ENCODE peak calls at places on chromosome 2, in ten cellular contexts. One of them, this sample, is unnamed.

GRCh38 chr2:98913916-98914712 is 21.9 kb downstream of the CRACDL start:
- DNase-seq in T follicular helper cell: no peak
- DNase-seq in neural crest cell: no peak
- DNase-seq in stimulated activated CD8-positive, alpha-beta memory T cell treated with anti-CD3 and anti-CD28 coated beads, Interleukin-4, amount 100 ng/mL, for 24 hours: no peak
- DNase-seq in SK-N-DZ: no peak
- DNase-seq in KBM-7: no peak
- DNase-seq in fibroblast of lung: no peak
- DNase-seq in NCI-H1417: peak
- DNase-seq in G401: no peak
- DNase-seq in chondrocyte: no peak
- DNase-seq in this sample: no peak

GRCh38 chr2:23601301-23601965 is 216.5 kb downstream of the KLHL29 start:
- DNase-seq in neural crest cell: no peak
- DNase-seq in chondrocyte: no peak
- DNase-seq in T follicular helper cell: no peak
- DNase-seq in G401: no peak
- DNase-seq in SK-N-DZ: no peak
- DNase-seq in stimulated activated CD8-positive, alpha-beta memory T cell treated with anti-CD3 and anti-CD28 coated beads, Interleukin-4, amount 100 ng/mL, for 24 hours: no peak
- DNase-seq in fibroblast of lung: peak
- DNase-seq in NCI-H1417: no peak
- DNase-seq in KBM-7: peak
- DNase-seq in this sample: no peak

GRCh38 chr2:9797681-9798556 is 45.4 kb upstream of the TAF1B start:
- DNase-seq in KBM-7: no peak
- DNase-seq in neural crest cell: no peak
- DNase-seq in stimulated activated CD8-positive, alpha-beta memory T cell treated with anti-CD3 and anti-CD28 coated beads, Interleukin-4, amount 100 ng/mL, for 24 hours: no peak
- DNase-seq in T follicular helper cell: no peak
- DNase-seq in NCI-H1417: no peak
- DNase-seq in fibroblast of lung: no peak
- DNase-seq in G401: no peak
- DNase-seq in SK-N-DZ: no peak
- DNase-seq in chondrocyte: peak
- DNase-seq in this sample: no peak

GRCh38 chr2:165055081-165055879 is 100.0 kb upstream of the SLC38A11 start:
- DNase-seq in SK-N-DZ: peak
- DNase-seq in chondrocyte: no peak
- DNase-seq in stimulated activated CD8-positive, alpha-beta memory T cell treated with anti-CD3 and anti-CD28 coated beads, Interleukin-4, amount 100 ng/mL, for 24 hours: no peak
- DNase-seq in NCI-H1417: no peak
- DNase-seq in fibroblast of lung: peak
- DNase-seq in T follicular helper cell: no peak
- DNase-seq in G401: no peak
- DNase-seq in KBM-7: no peak
- DNase-seq in neural crest cell: no peak
- DNase-seq in this sample: no peak

GRCh38 chr2:101327863-101328394 is 19.4 kb upstream of the RNF149 start:
- DNase-seq in SK-N-DZ: no peak
- DNase-seq in T follicular helper cell: no peak
- DNase-seq in chondrocyte: no peak
- DNase-seq in stimulated activated CD8-positive, alpha-beta memory T cell treated with anti-CD3 and anti-CD28 coated beads, Interleukin-4, amount 100 ng/mL, for 24 hours: no peak
- DNase-seq in fibroblast of lung: no peak
- DNase-seq in NCI-H1417: no peak
- DNase-seq in neural crest cell: no peak
- DNase-seq in KBM-7: no peak
- DNase-seq in G401: no peak
- DNase-seq in this sample: no peak

GRCh38 chr2:77397763-77398162 is 124.4 kb downstream of the LRRTM4 start:
- DNase-seq in chondrocyte: no peak
- DNase-seq in fibroblast of lung: no peak
- DNase-seq in G401: no peak
- DNase-seq in SK-N-DZ: no peak
- DNase-seq in T follicular helper cell: no peak
- DNase-seq in NCI-H1417: no peak
- DNase-seq in stimulated activated CD8-positive, alpha-beta memory T cell treated with anti-CD3 and anti-CD28 coated beads, Interleukin-4, amount 100 ng/mL, for 24 hours: no peak
- DNase-seq in KBM-7: no peak
- DNase-seq in neural crest cell: no peak
- DNase-seq in this sample: no peak

GRCh38 chr2:195037072-195037471 is 620.0 kb upstream of the SLC39A10 start:
- DNase-seq in KBM-7: no peak
- DNase-seq in neural crest cell: no peak
- DNase-seq in G401: no peak
- DNase-seq in chondrocyte: no peak
- DNase-seq in SK-N-DZ: no peak
- DNase-seq in NCI-H1417: no peak
- DNase-seq in T follicular helper cell: no peak
- DNase-seq in fibroblast of lung: no peak
- DNase-seq in stimulated activated CD8-positive, alpha-beta memory T cell treated with anti-CD3 and anti-CD28 coated beads, Interleukin-4, amount 100 ng/mL, for 24 hours: no peak
- DNase-seq in this sample: no peak

GRCh38 chr2:16105664-16106281 is 165.4 kb downstream of the MYCN start:
- DNase-seq in NCI-H1417: no peak
- DNase-seq in KBM-7: no peak
- DNase-seq in fibroblast of lung: no peak
- DNase-seq in chondrocyte: no peak
- DNase-seq in G401: no peak
- DNase-seq in T follicular helper cell: no peak
- DNase-seq in neural crest cell: no peak
- DNase-seq in SK-N-DZ: no peak
- DNase-seq in stimulated activated CD8-positive, alpha-beta memory T cell treated with anti-CD3 and anti-CD28 coated beads, Interleukin-4, amount 100 ng/mL, for 24 hours: no peak
- DNase-seq in this sample: no peak

GRCh38 chr2:2057125-2057721 is 273.9 kb downstream of the MYT1L start:
- DNase-seq in fibroblast of lung: peak
- DNase-seq in chondrocyte: no peak
- DNase-seq in neural crest cell: no peak
- DNase-seq in T follicular helper cell: peak
- DNase-seq in NCI-H1417: peak
- DNase-seq in KBM-7: peak
- DNase-seq in stimulated activated CD8-positive, alpha-beta memory T cell treated with anti-CD3 and anti-CD28 coated beads, Interleukin-4, amount 100 ng/mL, for 24 hours: peak
- DNase-seq in G401: no peak
- DNase-seq in SK-N-DZ: peak
- DNase-seq in this sample: no peak

GRCh38 chr2:45944075-45944474 is 292.6 kb downstream of the PRKCE start:
- DNase-seq in NCI-H1417: no peak
- DNase-seq in stimulated activated CD8-positive, alpha-beta memory T cell treated with anti-CD3 and anti-CD28 coated beads, Interleukin-4, amount 100 ng/mL, for 24 hours: no peak
- DNase-seq in SK-N-DZ: no peak
- DNase-seq in KBM-7: no peak
- DNase-seq in chondrocyte: no peak
- DNase-seq in fibroblast of lung: peak
- DNase-seq in T follicular helper cell: no peak
- DNase-seq in G401: no peak
- DNase-seq in neural crest cell: no peak
- DNase-seq in this sample: no peak

GRCh38 chr2:102449370-102449974 is 23.6 kb upstream of the SLC9A4 start:
- DNase-seq in SK-N-DZ: no peak
- DNase-seq in KBM-7: peak
- DNase-seq in T follicular helper cell: peak
- DNase-seq in neural crest cell: peak
- DNase-seq in stimulated activated CD8-positive, alpha-beta memory T cell treated with anti-CD3 and anti-CD28 coated beads, Interleukin-4, amount 100 ng/mL, for 24 hours: peak
- DNase-seq in chondrocyte: no peak
- DNase-seq in fibroblast of lung: peak
- DNase-seq in G401: peak
- DNase-seq in NCI-H1417: no peak
- DNase-seq in this sample: peak

GRCh38 chr2:95346236-95346737 is 49.1 kb downstream of the KCNIP3 start:
- DNase-seq in T follicular helper cell: no peak
- DNase-seq in chondrocyte: no peak
- DNase-seq in NCI-H1417: peak
- DNase-seq in stimulated activated CD8-positive, alpha-beta memory T cell treated with anti-CD3 and anti-CD28 coated beads, Interleukin-4, amount 100 ng/mL, for 24 hours: no peak
- DNase-seq in SK-N-DZ: no peak
- DNase-seq in fibroblast of lung: peak
- DNase-seq in KBM-7: no peak
- DNase-seq in G401: no peak
- DNase-seq in neural crest cell: no peak
- DNase-seq in this sample: peak

GRCh38 chr2:102066554-102066953 is 74.8 kb downstream of the IL1R2 start:
- DNase-seq in stimulated activated CD8-positive, alpha-beta memory T cell treated with anti-CD3 and anti-CD28 coated beads, Interleukin-4, amount 100 ng/mL, for 24 hours: no peak
- DNase-seq in chondrocyte: no peak
- DNase-seq in T follicular helper cell: no peak
- DNase-seq in NCI-H1417: no peak
- DNase-seq in neural crest cell: no peak
- DNase-seq in SK-N-DZ: no peak
- DNase-seq in G401: no peak
- DNase-seq in KBM-7: no peak
- DNase-seq in fibroblast of lung: no peak
- DNase-seq in this sample: no peak

GRCh38 chr2:39150890-39151497 is 30.1 kb upstream of the SOS1 start:
- DNase-seq in fibroblast of lung: no peak
- DNase-seq in NCI-H1417: no peak
- DNase-seq in G401: no peak
- DNase-seq in stimulated activated CD8-positive, alpha-beta memory T cell treated with anti-CD3 and anti-CD28 coated beads, Interleukin-4, amount 100 ng/mL, for 24 hours: no peak
- DNase-seq in T follicular helper cell: no peak
- DNase-seq in KBM-7: no peak
- DNase-seq in chondrocyte: no peak
- DNase-seq in SK-N-DZ: no peak
- DNase-seq in neural crest cell: no peak
- DNase-seq in this sample: no peak

GRCh38 chr2:42864222-42864621 is 71.8 kb upstream of the HAAO start:
- DNase-seq in SK-N-DZ: no peak
- DNase-seq in stimulated activated CD8-positive, alpha-beta memory T cell treated with anti-CD3 and anti-CD28 coated beads, Interleukin-4, amount 100 ng/mL, for 24 hours: no peak
- DNase-seq in chondrocyte: no peak
- DNase-seq in fibroblast of lung: no peak
- DNase-seq in T follicular helper cell: no peak
- DNase-seq in neural crest cell: no peak
- DNase-seq in NCI-H1417: no peak
- DNase-seq in G401: no peak
- DNase-seq in KBM-7: no peak
- DNase-seq in this sample: no peak

GRCh38 chr2:10407841-10408648 is 40.1 kb downstream of the ODC1 start:
- DNase-seq in neural crest cell: no peak
- DNase-seq in fibroblast of lung: peak
- DNase-seq in G401: no peak
- DNase-seq in stimulated activated CD8-positive, alpha-beta memory T cell treated with anti-CD3 and anti-CD28 coated beads, Interleukin-4, amount 100 ng/mL, for 24 hours: peak
- DNase-seq in chondrocyte: no peak
- DNase-seq in T follicular helper cell: peak
- DNase-seq in NCI-H1417: peak
- DNase-seq in SK-N-DZ: no peak
- DNase-seq in KBM-7: peak
- DNase-seq in this sample: peak

GRCh38 chr2:109376796-109377495 is 236.8 kb downstream of the SEPTIN10 start:
- DNase-seq in G401: no peak
- DNase-seq in T follicular helper cell: no peak
- DNase-seq in neural crest cell: no peak
- DNase-seq in SK-N-DZ: no peak
- DNase-seq in chondrocyte: no peak
- DNase-seq in stimulated activated CD8-positive, alpha-beta memory T cell treated with anti-CD3 and anti-CD28 coated beads, Interleukin-4, amount 100 ng/mL, for 24 hours: no peak
- DNase-seq in KBM-7: no peak
- DNase-seq in fibroblast of lung: no peak
- DNase-seq in NCI-H1417: no peak
- DNase-seq in this sample: no peak

GRCh38 chr2:39068290-39068689 is 52.6 kb downstream of the SOS1 start:
- DNase-seq in KBM-7: no peak
- DNase-seq in SK-N-DZ: no peak
- DNase-seq in chondrocyte: no peak
- DNase-seq in G401: no peak
- DNase-seq in fibroblast of lung: peak
- DNase-seq in T follicular helper cell: no peak
- DNase-seq in stimulated activated CD8-positive, alpha-beta memory T cell treated with anti-CD3 and anti-CD28 coated beads, Interleukin-4, amount 100 ng/mL, for 24 hours: no peak
- DNase-seq in neural crest cell: no peak
- DNase-seq in NCI-H1417: no peak
- DNase-seq in this sample: no peak

GRCh38 chr2:18402888-18403287 is 157.6 kb downstream of the RDH14 start:
- DNase-seq in NCI-H1417: no peak
- DNase-seq in fibroblast of lung: no peak
- DNase-seq in T follicular helper cell: no peak
- DNase-seq in neural crest cell: no peak
- DNase-seq in stimulated activated CD8-positive, alpha-beta memory T cell treated with anti-CD3 and anti-CD28 coated beads, Interleukin-4, amount 100 ng/mL, for 24 hours: no peak
- DNase-seq in SK-N-DZ: no peak
- DNase-seq in G401: no peak
- DNase-seq in chondrocyte: no peak
- DNase-seq in KBM-7: no peak
- DNase-seq in this sample: no peak

GRCh38 chr2:138716183-138716582 is 64.0 kb downstream of the NXPH2 start:
- DNase-seq in stimulated activated CD8-positive, alpha-beta memory T cell treated with anti-CD3 and anti-CD28 coated beads, Interleukin-4, amount 100 ng/mL, for 24 hours: no peak
- DNase-seq in fibroblast of lung: no peak
- DNase-seq in neural crest cell: no peak
- DNase-seq in T follicular helper cell: no peak
- DNase-seq in G401: no peak
- DNase-seq in chondrocyte: no peak
- DNase-seq in NCI-H1417: no peak
- DNase-seq in KBM-7: peak
- DNase-seq in SK-N-DZ: no peak
- DNase-seq in this sample: peak

GRCh38 chr2:150567771-150568278 is 80.4 kb upstream of the RND3 start:
- DNase-seq in fibroblast of lung: peak
- DNase-seq in stimulated activated CD8-positive, alpha-beta memory T cell treated with anti-CD3 and anti-CD28 coated beads, Interleukin-4, amount 100 ng/mL, for 24 hours: no peak
- DNase-seq in neural crest cell: no peak
- DNase-seq in G401: no peak
- DNase-seq in KBM-7: no peak
- DNase-seq in SK-N-DZ: no peak
- DNase-seq in T follicular helper cell: no peak
- DNase-seq in chondrocyte: no peak
- DNase-seq in NCI-H1417: no peak
- DNase-seq in this sample: no peak

GRCh38 chr2:197675711-197676188 is 363 bp upstream of the RFTN2 start:
- DNase-seq in fibroblast of lung: peak
- DNase-seq in stimulated activated CD8-positive, alpha-beta memory T cell treated with anti-CD3 and anti-CD28 coated beads, Interleukin-4, amount 100 ng/mL, for 24 hours: no peak
- DNase-seq in chondrocyte: no peak
- DNase-seq in KBM-7: no peak
- DNase-seq in T follicular helper cell: no peak
- DNase-seq in neural crest cell: peak
- DNase-seq in NCI-H1417: no peak
- DNase-seq in G401: peak
- DNase-seq in SK-N-DZ: no peak
- DNase-seq in this sample: no peak

GRCh38 chr2:9771481-9772017 is 71.7 kb upstream of the TAF1B start:
- DNase-seq in KBM-7: no peak
- DNase-seq in chondrocyte: no peak
- DNase-seq in neural crest cell: no peak
- DNase-seq in stimulated activated CD8-positive, alpha-beta memory T cell treated with anti-CD3 and anti-CD28 coated beads, Interleukin-4, amount 100 ng/mL, for 24 hours: no peak
- DNase-seq in NCI-H1417: no peak
- DNase-seq in T follicular helper cell: no peak
- DNase-seq in SK-N-DZ: no peak
- DNase-seq in fibroblast of lung: peak
- DNase-seq in G401: peak
- DNase-seq in this sample: no peak

GRCh38 chr2:240346015-240346752 is 89.3 kb upstream of the GPC1 start:
- DNase-seq in NCI-H1417: no peak
- DNase-seq in SK-N-DZ: no peak
- DNase-seq in stimulated activated CD8-positive, alpha-beta memory T cell treated with anti-CD3 and anti-CD28 coated beads, Interleukin-4, amount 100 ng/mL, for 24 hours: no peak
- DNase-seq in T follicular helper cell: no peak
- DNase-seq in KBM-7: no peak
- DNase-seq in fibroblast of lung: no peak
- DNase-seq in neural crest cell: no peak
- DNase-seq in chondrocyte: peak
- DNase-seq in G401: no peak
- DNase-seq in this sample: no peak

GRCh38 chr2:23092831-23093230 is 292.1 kb upstream of the KLHL29 start:
- DNase-seq in G401: no peak
- DNase-seq in fibroblast of lung: no peak
- DNase-seq in neural crest cell: no peak
- DNase-seq in stimulated activated CD8-positive, alpha-beta memory T cell treated with anti-CD3 and anti-CD28 coated beads, Interleukin-4, amount 100 ng/mL, for 24 hours: no peak
- DNase-seq in NCI-H1417: no peak
- DNase-seq in chondrocyte: no peak
- DNase-seq in T follicular helper cell: no peak
- DNase-seq in KBM-7: peak
- DNase-seq in SK-N-DZ: no peak
- DNase-seq in this sample: peak

GRCh38 chr2:192328297-192328696 is 133.6 kb upstream of the TMEFF2 start:
- DNase-seq in stimulated activated CD8-positive, alpha-beta memory T cell treated with anti-CD3 and anti-CD28 coated beads, Interleukin-4, amount 100 ng/mL, for 24 hours: no peak
- DNase-seq in neural crest cell: no peak
- DNase-seq in SK-N-DZ: no peak
- DNase-seq in fibroblast of lung: no peak
- DNase-seq in G401: no peak
- DNase-seq in T follicular helper cell: no peak
- DNase-seq in chondrocyte: no peak
- DNase-seq in KBM-7: no peak
- DNase-seq in NCI-H1417: no peak
- DNase-seq in this sample: no peak

This sample was measured in GM20000.